ENCODE peak calls at places on chromosomes 3 and 15, in four cellular contexts. M is EL, R is cardiac muscle cell, P is mesenchymal stem cell. J is an unnamed sample.

GRCh38 chr3:42031808-42032475 is 59.2 kb upstream of the TRAK1 start:
- DNase-seq in M (peak; percentile 70), R (peak; percentile 45), P (peak; percentile 62), J (no peak)

GRCh38 chr15:63013052-63013808 is 29.3 kb upstream of the TPM1 start:
- DNase-seq in M (peak; percentile 83), R (peak; percentile 78), P (peak; percentile 67), J (no peak)

GRCh38 chr15:96047255-96047931 is 283.1 kb upstream of the NR2F2 start:
- DNase-seq in M (peak; percentile 96), R (peak; percentile 79), P (peak; percentile 61), J (no peak)

GRCh38 chr3:100325827-100326226 is 8.7 kb upstream of the NIT2 start:
- DNase-seq in M (no peak), R (no peak), P (no peak), J (no peak)

GRCh38 chr3:8386221-8386620 is 115.4 kb upstream of the LMCD1 start:
- DNase-seq in M (peak; percentile 19), R (no peak), P (peak; percentile 4), J (no peak)

GRCh38 chr3:49017978-49018706 is at the start of gene DALRD3:
- DNase-seq in M (peak; percentile 64), R (peak; percentile 64), P (peak; percentile 74), J (no peak)

GRCh38 chr3:114671741-114672510 is 378.1 kb downstream of the TIGIT start:
- DNase-seq in M (no peak), R (no peak), P (no peak), J (no peak)

GRCh38 chr3:128490650-128491070 is 2.3 kb downstream of the GATA2 start:
- DNase-seq in M (no peak), R (no peak), P (no peak), J (no peak)

GRCh38 chr15:69735126-69735525 is 282.5 kb downstream of the RPLP1 start:
- DNase-seq in M (no peak), R (peak; percentile 86), P (peak; percentile 85), J (no peak)

GRCh38 chr15:48001393-48002059 is 119.3 kb upstream of the SLC24A5 start:
- DNase-seq in M (no peak), R (no peak), P (no peak), J (no peak)

J was measured in thoracic aorta.